ENCODE peak calls at places on chromosome 12, in five cellular contexts. X is NCI-H1105; H is amygdala; T is A172; P is effector memory CD8-positive, alpha-beta T cell. Q is an unnamed sample.

GRCh38 chr12:112126000-112126431 is 656 bp downstream of the TRAFD1 start:
- DNase-seq in X (no peak), H (no peak), T (no peak), P (no peak), Q (no peak)

GRCh38 chr12:78146365-78146772 is 315.7 kb downstream of the NAV3 start:
- DNase-seq in X (peak; percentile 62), H (no peak), T (peak; percentile 10), P (no peak), Q (peak; percentile 27)

GRCh38 chr12:69985656-69986055 is 160.6 kb downstream of the MYRFL start:
- DNase-seq in X (no peak), H (no peak), T (peak; percentile 4), P (no peak), Q (peak; percentile 54)

GRCh38 chr12:64609543-64610091 is 678 bp upstream of the RASSF3 start:
- DNase-seq in X (no peak), H (no peak), T (no peak), P (peak; percentile 7), Q (no peak)

GRCh38 chr12:122841544-122842321 is 6.5 kb downstream of the HIP1R start:
- DNase-seq in X (no peak), H (no peak), T (peak; percentile 60), P (no peak), Q (peak; percentile 22)

GRCh38 chr12:45302621-45303020 is 86.7 kb downstream of the ANO6 start:
- DNase-seq in X (no peak), H (no peak), T (no peak), P (no peak), Q (no peak)

GRCh38 chr12:119036878-119037493 is 55.6 kb downstream of the SRRM4 start:
- DNase-seq in X (peak; percentile 38), H (no peak), T (no peak), P (no peak), Q (no peak)

GRCh38 chr12:124625867-124626675 is 58.7 kb upstream of the NCOR2 start:
- DNase-seq in X (no peak), H (no peak), T (peak; percentile 90), P (no peak), Q (no peak)

GRCh38 chr12:28909291-28909690 is 239.8 kb upstream of the FAR2 start:
- DNase-seq in X (no peak), H (no peak), T (no peak), P (no peak), Q (no peak)

GRCh38 chr12:57727758-57728395 is 10.7 kb downstream of the AGAP2 start:
- DNase-seq in X (no peak), H (no peak), T (no peak), P (no peak), Q (no peak)

GRCh38 chr12:674272-674781 is 11.1 kb upstream of the NINJ2 start:
- DNase-seq in X (no peak), H (no peak), T (no peak), P (peak; percentile 79), Q (no peak)

GRCh38 chr12:96578526-96579125 is 89.2 kb downstream of the CFAP54 start:
- DNase-seq in X (peak; percentile 65), H (no peak), T (peak; percentile 35), P (peak; percentile 11), Q (peak; percentile 54)

GRCh38 chr12:48901278-48901677 is 24.0 kb downstream of the FKBP11 start:
- DNase-seq in X (no peak), H (no peak), T (no peak), P (no peak), Q (no peak)

GRCh38 chr12:78725951-78726550 is 138.5 kb upstream of the SYT1 start:
- DNase-seq in X (no peak), H (no peak), T (no peak), P (no peak), Q (no peak)

GRCh38 chr12:47576256-47576655 is 129.6 kb downstream of the RPAP3 start:
- DNase-seq in X (peak; percentile 77), H (no peak), T (no peak), P (no peak), Q (no peak)

GRCh38 chr12:122003646-122004611 is 17.8 kb upstream of the BCL7A start:
- DNase-seq in X (no peak), H (no peak), T (no peak), P (no peak), Q (no peak)

GRCh38 chr12:117370588-117370987 is 9.2 kb upstream of the NOS1 start:
- DNase-seq in X (no peak), H (no peak), T (no peak), P (no peak), Q (no peak)

GRCh38 chr12:219891-220352 is 6.0 kb upstream of the SLC6A12 start:
- DNase-seq in X (no peak), H (no peak), T (peak; percentile 69), P (peak; percentile 37), Q (peak; percentile 73)

GRCh38 chr12:80598004-80598606 is 109.3 kb upstream of the MYF6 start:
- DNase-seq in X (no peak), H (no peak), T (peak; percentile 65), P (no peak), Q (peak; percentile 16)

GRCh38 chr12:68271346-68271745 is 17.9 kb upstream of the IL22 start:
- DNase-seq in X (no peak), H (no peak), T (no peak), P (no peak), Q (no peak)

GRCh38 chr12:110270125-110270962 is 10.7 kb upstream of the ATP2A2 start:
- DNase-seq in X (peak; percentile 67), H (no peak), T (peak; percentile 32), P (no peak), Q (no peak)

GRCh38 chr12:69987453-69988102 is 162.6 kb downstream of the MYRFL start:
- DNase-seq in X (no peak), H (no peak), T (peak; percentile 85), P (no peak), Q (peak; percentile 75)

GRCh38 chr12:29690728-29691127 is 93.0 kb downstream of the TMTC1 start:
- DNase-seq in X (no peak), H (no peak), T (no peak), P (no peak), Q (no peak)

Q was measured in HCT116.